ENCODE peak calls at places on chromosomes 5 and 9, in eight cellular contexts. One of them, this sample, is unnamed.

GRCh38 chr9:27945386-27945785 is 372.1 kb upstream of the C9orf72 start:
- DNase-seq in GM23248: peak
- DNase-seq in Daoy: no peak
- DNase-seq in neural progenitor cell: no peak
- DNase-seq in NCI-H1105: no peak
- DNase-seq in AG09319: no peak
- DNase-seq in tibial nerve: no peak
- DNase-seq in activated T-cell treated with anti-CD3 and anti-CD28 coated beads, Interleukin-2, amount 50 U/mL, for 72 hours: no peak
- DNase-seq in this sample: no peak

GRCh38 chr9:18346761-18347160 is 127.2 kb upstream of the ADAMTSL1 start:
- DNase-seq in activated T-cell treated with anti-CD3 and anti-CD28 coated beads, Interleukin-2, amount 50 U/mL, for 72 hours: no peak
- DNase-seq in NCI-H1105: no peak
- DNase-seq in Daoy: no peak
- DNase-seq in GM23248: no peak
- DNase-seq in neural progenitor cell: no peak
- DNase-seq in AG09319: no peak
- DNase-seq in tibial nerve: no peak
- DNase-seq in this sample: no peak

GRCh38 chr5:125160787-125161502 is 414.5 kb upstream of the ZNF608 start:
- DNase-seq in NCI-H1105: no peak
- DNase-seq in activated T-cell treated with anti-CD3 and anti-CD28 coated beads, Interleukin-2, amount 50 U/mL, for 72 hours: no peak
- DNase-seq in GM23248: no peak
- DNase-seq in AG09319: no peak
- DNase-seq in tibial nerve: no peak
- DNase-seq in neural progenitor cell: peak
- DNase-seq in Daoy: no peak
- DNase-seq in this sample: no peak

GRCh38 chr9:131153585-131153984 is 28.2 kb downstream of the NUP214 start:
- DNase-seq in activated T-cell treated with anti-CD3 and anti-CD28 coated beads, Interleukin-2, amount 50 U/mL, for 72 hours: no peak
- DNase-seq in AG09319: no peak
- DNase-seq in GM23248: no peak
- DNase-seq in neural progenitor cell: no peak
- DNase-seq in tibial nerve: no peak
- DNase-seq in NCI-H1105: no peak
- DNase-seq in Daoy: no peak
- DNase-seq in this sample: no peak

GRCh38 chr5:122697171-122697570 is 77.7 kb upstream of the SNX2 start:
- DNase-seq in AG09319: no peak
- DNase-seq in tibial nerve: no peak
- DNase-seq in activated T-cell treated with anti-CD3 and anti-CD28 coated beads, Interleukin-2, amount 50 U/mL, for 72 hours: no peak
- DNase-seq in NCI-H1105: no peak
- DNase-seq in Daoy: no peak
- DNase-seq in GM23248: no peak
- DNase-seq in neural progenitor cell: no peak
- DNase-seq in this sample: no peak

GRCh38 chr9:85420750-85421149 is 321.0 kb downstream of the AGTPBP1 start:
- DNase-seq in activated T-cell treated with anti-CD3 and anti-CD28 coated beads, Interleukin-2, amount 50 U/mL, for 72 hours: no peak
- DNase-seq in AG09319: no peak
- DNase-seq in GM23248: no peak
- DNase-seq in neural progenitor cell: peak
- DNase-seq in NCI-H1105: no peak
- DNase-seq in tibial nerve: no peak
- DNase-seq in Daoy: peak
- DNase-seq in this sample: peak

GRCh38 chr9:138111607-138112006 is 234.0 kb downstream of the CACNA1B start:
- DNase-seq in tibial nerve: no peak
- DNase-seq in NCI-H1105: no peak
- DNase-seq in AG09319: no peak
- DNase-seq in GM23248: no peak
- DNase-seq in neural progenitor cell: no peak
- DNase-seq in Daoy: no peak
- DNase-seq in activated T-cell treated with anti-CD3 and anti-CD28 coated beads, Interleukin-2, amount 50 U/mL, for 72 hours: no peak
- DNase-seq in this sample: no peak

GRCh38 chr5:112417931-112418358 is 1.1 kb downstream of the EPB41L4A start:
- DNase-seq in neural progenitor cell: peak
- DNase-seq in AG09319: no peak
- DNase-seq in tibial nerve: no peak
- DNase-seq in GM23248: peak
- DNase-seq in NCI-H1105: no peak
- DNase-seq in Daoy: peak
- DNase-seq in activated T-cell treated with anti-CD3 and anti-CD28 coated beads, Interleukin-2, amount 50 U/mL, for 72 hours: peak
- DNase-seq in this sample: peak

GRCh38 chr9:76526026-76526425 is 67.0 kb downstream of the GCNT1 start:
- DNase-seq in GM23248: peak
- DNase-seq in AG09319: no peak
- DNase-seq in neural progenitor cell: no peak
- DNase-seq in NCI-H1105: no peak
- DNase-seq in Daoy: no peak
- DNase-seq in activated T-cell treated with anti-CD3 and anti-CD28 coated beads, Interleukin-2, amount 50 U/mL, for 72 hours: no peak
- DNase-seq in tibial nerve: no peak
- DNase-seq in this sample: no peak

GRCh38 chr5:111735829-111736228 is 21.2 kb downstream of the NREP start:
- DNase-seq in activated T-cell treated with anti-CD3 and anti-CD28 coated beads, Interleukin-2, amount 50 U/mL, for 72 hours: peak
- DNase-seq in Daoy: peak
- DNase-seq in NCI-H1105: no peak
- DNase-seq in tibial nerve: no peak
- DNase-seq in GM23248: peak
- DNase-seq in AG09319: peak
- DNase-seq in neural progenitor cell: no peak
- DNase-seq in this sample: peak

GRCh38 chr9:694499-695154 is 146.9 kb upstream of the DMRT1 start:
- DNase-seq in tibial nerve: no peak
- DNase-seq in GM23248: peak
- DNase-seq in neural progenitor cell: no peak
- DNase-seq in activated T-cell treated with anti-CD3 and anti-CD28 coated beads, Interleukin-2, amount 50 U/mL, for 72 hours: no peak
- DNase-seq in AG09319: no peak
- DNase-seq in NCI-H1105: no peak
- DNase-seq in Daoy: peak
- DNase-seq in this sample: no peak

GRCh38 chr9:99860266-99860665 is 38.6 kb downstream of the NR4A3 start:
- DNase-seq in tibial nerve: no peak
- DNase-seq in activated T-cell treated with anti-CD3 and anti-CD28 coated beads, Interleukin-2, amount 50 U/mL, for 72 hours: no peak
- DNase-seq in Daoy: no peak
- DNase-seq in neural progenitor cell: no peak
- DNase-seq in GM23248: no peak
- DNase-seq in NCI-H1105: no peak
- DNase-seq in AG09319: no peak
- DNase-seq in this sample: no peak

GRCh38 chr5:126591549-126591948 is 3.5 kb downstream of the ALDH7A1 start:
- DNase-seq in Daoy: no peak
- DNase-seq in neural progenitor cell: no peak
- DNase-seq in GM23248: no peak
- DNase-seq in NCI-H1105: no peak
- DNase-seq in AG09319: no peak
- DNase-seq in tibial nerve: no peak
- DNase-seq in activated T-cell treated with anti-CD3 and anti-CD28 coated beads, Interleukin-2, amount 50 U/mL, for 72 hours: no peak
- DNase-seq in this sample: peak

GRCh38 chr5:172745836-172746235 is 25.2 kb downstream of the DUSP1 start:
- DNase-seq in neural progenitor cell: no peak
- DNase-seq in Daoy: no peak
- DNase-seq in AG09319: no peak
- DNase-seq in tibial nerve: no peak
- DNase-seq in GM23248: no peak
- DNase-seq in NCI-H1105: no peak
- DNase-seq in activated T-cell treated with anti-CD3 and anti-CD28 coated beads, Interleukin-2, amount 50 U/mL, for 72 hours: no peak
- DNase-seq in this sample: no peak

GRCh38 chr5:42542106-42542505 is 118.9 kb downstream of the GHR start:
- DNase-seq in activated T-cell treated with anti-CD3 and anti-CD28 coated beads, Interleukin-2, amount 50 U/mL, for 72 hours: no peak
- DNase-seq in Daoy: no peak
- DNase-seq in GM23248: no peak
- DNase-seq in neural progenitor cell: no peak
- DNase-seq in NCI-H1105: no peak
- DNase-seq in tibial nerve: no peak
- DNase-seq in AG09319: no peak
- DNase-seq in this sample: no peak

GRCh38 chr9:76415154-76415553 is 20.9 kb upstream of the RFK start:
- DNase-seq in AG09319: no peak
- DNase-seq in tibial nerve: no peak
- DNase-seq in neural progenitor cell: no peak
- DNase-seq in Daoy: peak
- DNase-seq in GM23248: no peak
- DNase-seq in NCI-H1105: no peak
- DNase-seq in activated T-cell treated with anti-CD3 and anti-CD28 coated beads, Interleukin-2, amount 50 U/mL, for 72 hours: no peak
- DNase-seq in this sample: no peak

GRCh38 chr5:67215592-67216471 is 19.2 kb upstream of the CD180 start:
- DNase-seq in Daoy: peak
- DNase-seq in neural progenitor cell: no peak
- DNase-seq in NCI-H1105: no peak
- DNase-seq in GM23248: peak
- DNase-seq in AG09319: no peak
- DNase-seq in tibial nerve: peak
- DNase-seq in activated T-cell treated with anti-CD3 and anti-CD28 coated beads, Interleukin-2, amount 50 U/mL, for 72 hours: peak
- DNase-seq in this sample: no peak

GRCh38 chr9:110521211-110521610 is 58.3 kb downstream of the SVEP1 start:
- DNase-seq in GM23248: no peak
- DNase-seq in tibial nerve: no peak
- DNase-seq in Daoy: no peak
- DNase-seq in neural progenitor cell: no peak
- DNase-seq in activated T-cell treated with anti-CD3 and anti-CD28 coated beads, Interleukin-2, amount 50 U/mL, for 72 hours: no peak
- DNase-seq in NCI-H1105: no peak
- DNase-seq in AG09319: no peak
- DNase-seq in this sample: no peak

GRCh38 chr5:122924203-122924602 is 78.8 kb downstream of the SNX24 start:
- DNase-seq in AG09319: no peak
- DNase-seq in tibial nerve: no peak
- DNase-seq in neural progenitor cell: no peak
- DNase-seq in NCI-H1105: no peak
- DNase-seq in activated T-cell treated with anti-CD3 and anti-CD28 coated beads, Interleukin-2, amount 50 U/mL, for 72 hours: no peak
- DNase-seq in Daoy: no peak
- DNase-seq in GM23248: peak
- DNase-seq in this sample: no peak

GRCh38 chr5:37839441-37840035 is 303 bp downstream of the GDNF start:
- DNase-seq in neural progenitor cell: peak
- DNase-seq in GM23248: peak
- DNase-seq in NCI-H1105: peak
- DNase-seq in AG09319: no peak
- DNase-seq in activated T-cell treated with anti-CD3 and anti-CD28 coated beads, Interleukin-2, amount 50 U/mL, for 72 hours: peak
- DNase-seq in tibial nerve: no peak
- DNase-seq in Daoy: peak
- DNase-seq in this sample: peak

GRCh38 chr9:109477269-109478203 is 20.6 kb downstream of the PTPN3 start:
- DNase-seq in neural progenitor cell: no peak
- DNase-seq in NCI-H1105: no peak
- DNase-seq in tibial nerve: no peak
- DNase-seq in AG09319: no peak
- DNase-seq in activated T-cell treated with anti-CD3 and anti-CD28 coated beads, Interleukin-2, amount 50 U/mL, for 72 hours: no peak
- DNase-seq in Daoy: no peak
- DNase-seq in GM23248: no peak
- DNase-seq in this sample: no peak

GRCh38 chr9:86460211-86461002 is 106.2 kb upstream of the TUT7 start:
- DNase-seq in neural progenitor cell: no peak
- DNase-seq in activated T-cell treated with anti-CD3 and anti-CD28 coated beads, Interleukin-2, amount 50 U/mL, for 72 hours: no peak
- DNase-seq in Daoy: no peak
- DNase-seq in AG09319: no peak
- DNase-seq in tibial nerve: no peak
- DNase-seq in GM23248: peak
- DNase-seq in NCI-H1105: no peak
- DNase-seq in this sample: no peak

GRCh38 chr9:69549310-69550202 is 122.6 kb downstream of the APBA1 start:
- DNase-seq in AG09319: peak
- DNase-seq in activated T-cell treated with anti-CD3 and anti-CD28 coated beads, Interleukin-2, amount 50 U/mL, for 72 hours: peak
- DNase-seq in tibial nerve: peak
- DNase-seq in GM23248: peak
- DNase-seq in NCI-H1105: peak
- DNase-seq in neural progenitor cell: peak
- DNase-seq in Daoy: peak
- DNase-seq in this sample: peak

GRCh38 chr9:129221979-129222635 is 44.0 kb upstream of the IER5L start:
- DNase-seq in AG09319: no peak
- DNase-seq in activated T-cell treated with anti-CD3 and anti-CD28 coated beads, Interleukin-2, amount 50 U/mL, for 72 hours: no peak
- DNase-seq in tibial nerve: no peak
- DNase-seq in NCI-H1105: no peak
- DNase-seq in neural progenitor cell: no peak
- DNase-seq in Daoy: no peak
- DNase-seq in GM23248: no peak
- DNase-seq in this sample: peak

GRCh38 chr5:10416868-10417267 is 24.8 kb upstream of the ROPN1L start:
- DNase-seq in NCI-H1105: no peak
- DNase-seq in GM23248: no peak
- DNase-seq in activated T-cell treated with anti-CD3 and anti-CD28 coated beads, Interleukin-2, amount 50 U/mL, for 72 hours: no peak
- DNase-seq in neural progenitor cell: no peak
- DNase-seq in AG09319: no peak
- DNase-seq in Daoy: no peak
- DNase-seq in tibial nerve: no peak
- DNase-seq in this sample: no peak

GRCh38 chr9:138117101-138117750 is 239.6 kb downstream of the CACNA1B start:
- DNase-seq in activated T-cell treated with anti-CD3 and anti-CD28 coated beads, Interleukin-2, amount 50 U/mL, for 72 hours: no peak
- DNase-seq in Daoy: no peak
- DNase-seq in tibial nerve: no peak
- DNase-seq in GM23248: no peak
- DNase-seq in neural progenitor cell: no peak
- DNase-seq in AG09319: no peak
- DNase-seq in NCI-H1105: no peak
- DNase-seq in this sample: no peak

GRCh38 chr9:33623658-33624586 is 99.9 kb downstream of the ANKRD18B start:
- DNase-seq in tibial nerve: peak
- DNase-seq in neural progenitor cell: peak
- DNase-seq in activated T-cell treated with anti-CD3 and anti-CD28 coated beads, Interleukin-2, amount 50 U/mL, for 72 hours: peak
- DNase-seq in Daoy: peak
- DNase-seq in AG09319: peak
- DNase-seq in NCI-H1105: peak
- DNase-seq in GM23248: peak
- DNase-seq in this sample: peak

GRCh38 chr5:128081111-128081865 is 2.3 kb upstream of the SLC12A2 start:
- DNase-seq in Daoy: peak
- DNase-seq in tibial nerve: no peak
- DNase-seq in GM23248: peak
- DNase-seq in neural progenitor cell: peak
- DNase-seq in NCI-H1105: no peak
- DNase-seq in activated T-cell treated with anti-CD3 and anti-CD28 coated beads, Interleukin-2, amount 50 U/mL, for 72 hours: no peak
- DNase-seq in AG09319: no peak
- DNase-seq in this sample: no peak

GRCh38 chr5:14410068-14410941 is 171.3 kb upstream of the OTULINL start:
- DNase-seq in NCI-H1105: no peak
- DNase-seq in tibial nerve: no peak
- DNase-seq in GM23248: peak
- DNase-seq in AG09319: no peak
- DNase-seq in neural progenitor cell: no peak
- DNase-seq in Daoy: no peak
- DNase-seq in activated T-cell treated with anti-CD3 and anti-CD28 coated beads, Interleukin-2, amount 50 U/mL, for 72 hours: no peak
- DNase-seq in this sample: no peak

GRCh38 chr5:132260714-132261615 is 3.5 kb downstream of the PDLIM4 start:
- DNase-seq in Daoy: peak
- DNase-seq in neural progenitor cell: no peak
- DNase-seq in activated T-cell treated with anti-CD3 and anti-CD28 coated beads, Interleukin-2, amount 50 U/mL, for 72 hours: peak
- DNase-seq in tibial nerve: peak
- DNase-seq in AG09319: peak
- DNase-seq in GM23248: peak
- DNase-seq in NCI-H1105: no peak
- DNase-seq in this sample: no peak

GRCh38 chr5:113202904-113203716 is 226.5 kb downstream of the DCP2 start:
- DNase-seq in tibial nerve: no peak
- DNase-seq in activated T-cell treated with anti-CD3 and anti-CD28 coated beads, Interleukin-2, amount 50 U/mL, for 72 hours: no peak
- DNase-seq in neural progenitor cell: peak
- DNase-seq in Daoy: peak
- DNase-seq in NCI-H1105: no peak
- DNase-seq in GM23248: peak
- DNase-seq in AG09319: no peak
- DNase-seq in this sample: no peak

GRCh38 chr5:149632311-149633251 is 51.3 kb downstream of the ARHGEF37 start:
- DNase-seq in AG09319: no peak
- DNase-seq in activated T-cell treated with anti-CD3 and anti-CD28 coated beads, Interleukin-2, amount 50 U/mL, for 72 hours: no peak
- DNase-seq in Daoy: peak
- DNase-seq in neural progenitor cell: no peak
- DNase-seq in tibial nerve: no peak
- DNase-seq in GM23248: peak
- DNase-seq in NCI-H1105: no peak
- DNase-seq in this sample: peak

GRCh38 chr5:43191740-43192557 is at the start of gene NIM1K:
- DNase-seq in Daoy: peak
- DNase-seq in neural progenitor cell: peak
- DNase-seq in GM23248: peak
- DNase-seq in activated T-cell treated with anti-CD3 and anti-CD28 coated beads, Interleukin-2, amount 50 U/mL, for 72 hours: peak
- DNase-seq in tibial nerve: peak
- DNase-seq in NCI-H1105: peak
- DNase-seq in AG09319: no peak
- DNase-seq in this sample: peak

GRCh38 chr9:124590886-124591641 is 83.9 kb upstream of the NR5A1 start:
- DNase-seq in NCI-H1105: no peak
- DNase-seq in neural progenitor cell: no peak
- DNase-seq in Daoy: no peak
- DNase-seq in AG09319: no peak
- DNase-seq in tibial nerve: no peak
- DNase-seq in activated T-cell treated with anti-CD3 and anti-CD28 coated beads, Interleukin-2, amount 50 U/mL, for 72 hours: no peak
- DNase-seq in GM23248: no peak
- DNase-seq in this sample: no peak

This sample was measured in GM23338.